ENCODE peak calls at places on chromosome 22, in five cellular contexts. G, J, M, L and Y are unnamed samples. For H3K4me1, the result is how much of the 10 kb centered on the place peaks cover.

GRCh38 chr22:41512421-41513194 is 31.7 kb downstream of the POLR3H start:
- DNase-seq in G (peak), J (no peak), M (no peak), L (no peak), Y (peak)

GRCh38 chr22:24994070-24994763 is 41.7 kb downstream of the KIAA1671 start:
- DNase-seq in G (no peak), J (no peak), M (no peak), L (no peak), Y (no peak)

GRCh38 chr22:44542561-44543222 is 44.7 kb upstream of the RTL6 start:
- DNase-seq in G (no peak), J (no peak), M (no peak), L (no peak), Y (peak)

GRCh38 chr22:44702479-44703219 is 645 bp downstream of the PRR5 start:
- DNase-seq in G (peak), J (no peak), M (no peak), L (no peak), Y (peak)

GRCh38 chr22:17411213-17411612 is 42.0 kb downstream of the CECR2 start:
- DNase-seq in G (peak), J (no peak), M (no peak), L (no peak), Y (no peak)

GRCh38 chr22:40220316-40221054 is 42.8 kb downstream of the TNRC6B start:
- DNase-seq in G (peak), J (no peak), M (no peak), L (no peak), Y (no peak)

GRCh38 chr22:37202001-37202555 is 10.2 kb downstream of the SSTR3 start:
- DNase-seq in G (no peak), J (no peak), M (no peak), L (no peak), Y (no peak)

GRCh38 chr22:45036154-45036553 is 26.3 kb upstream of the PHF21B start:
- DNase-seq in G (peak), J (no peak), M (no peak), L (no peak), Y (peak)

GRCh38 chr22:19720150-19720827 is 3.0 kb upstream of the GP1BB start:
- DNase-seq in G (no peak), J (peak), M (no peak), L (no peak), Y (no peak)

GRCh38 chr22:19115628-19116027 is 6.6 kb downstream of the DGCR2 start:
- DNase-seq in G (no peak), J (no peak), M (no peak), L (no peak), Y (no peak)

GRCh38 chr22:50014053-50014501 is 1.5 kb upstream of the IL17REL start:
- DNase-seq in G (no peak), J (no peak), M (no peak), L (no peak), Y (no peak)

GRCh38 chr22:35842954-35843353 is 125.3 kb downstream of the APOL5 start:
- DNase-seq in G (peak), J (no peak), M (no peak), L (no peak), Y (peak)

GRCh38 chr22:37080838-37081237 is 28.7 kb downstream of the TMPRSS6 start:
- DNase-seq in G (no peak), J (no peak), M (no peak), L (no peak), Y (no peak)

GRCh38 chr22:26416670-26417270 is 12.3 kb upstream of the ASPHD2 start:
- DNase-seq in G (peak), J (no peak), M (no peak), L (no peak), Y (peak)

GRCh38 chr22:49747705-49748104 is 80.0 kb downstream of the BRD1 start:
- DNase-seq in G (no peak), J (no peak), M (no peak), L (no peak), Y (no peak)

GRCh38 chr22:17260291-17260690 is 41.1 kb upstream of the ADA2 start:
- DNase-seq in G (no peak), J (no peak), M (no peak), L (no peak), Y (no peak)

GRCh38 chr22:19756288-19757128 is 4.1 kb upstream of the TBX1 start:
- DNase-seq in G (no peak), J (peak), M (no peak), L (peak), Y (no peak)

GRCh38 chr22:20238567-20239062 is 29.5 kb downstream of the RTN4R start:
- DNase-seq in G (no peak), J (peak), M (no peak), L (peak), Y (peak)

GRCh38 chr22:30605449-30606110 is 1.4 kb upstream of the TCN2 start:
- DNase-seq in G (peak), J (peak), M (no peak), L (peak), Y (peak)

GRCh38 chr22:44617828-44618227 is 84.2 kb upstream of the PRR5 start:
- DNase-seq in G (no peak), J (no peak), M (no peak), L (no peak), Y (no peak)

GRCh38 chr22:44547371-44547770 is 49.3 kb upstream of the RTL6 start:
- DNase-seq in G (no peak), J (no peak), M (no peak), L (no peak), Y (no peak)

GRCh38 chr22:50236731-50237409 is 8.0 kb downstream of the TUBGCP6 start:
- DNase-seq in G (no peak), J (no peak), M (no peak), L (no peak), Y (no peak)

GRCh38 chr22:17369553-17370035 is 334 bp downstream of the CECR2 start:
- DNase-seq in G (peak), J (no peak), M (no peak), L (no peak), Y (peak)

GRCh38 chr22:25091449-25091848 is 108.2 kb upstream of the CRYBB3 start:
- DNase-seq in G (no peak), J (no peak), M (no peak), L (no peak), Y (no peak)

GRCh38 chr22:20453222-20453621 is 15.6 kb upstream of the SCARF2 start:
- DNase-seq in G (no peak), J (no peak), M (no peak), L (no peak), Y (no peak)

GRCh38 chr22:37088108-37088605 is 21.4 kb downstream of the TMPRSS6 start:
- DNase-seq in G (no peak), J (no peak), M (no peak), L (no peak), Y (no peak)

GRCh38 chr22:49321477-49322055 is 506.1 kb downstream of the BRD1 start:
- DNase-seq in G (no peak), J (no peak), M (no peak), L (no peak), Y (no peak)

GRCh38 chr22:26547426-26547825 is 35.2 kb upstream of the TFIP11 start:
- DNase-seq in G (no peak), J (no peak), M (no peak), L (no peak), Y (no peak)

GRCh38 chr22:48263431-48263765 is 1500.9 kb downstream of the TBC1D22A start:
- DNase-seq in G (no peak), J (no peak), M (no peak), L (no peak), Y (no peak)

GRCh38 chr22:37731804-37732471 is 35.1 kb downstream of the TRIOBP start:
- DNase-seq in G (no peak), J (no peak), M (no peak), L (no peak), Y (no peak)

GRCh38 chr22:45007247-45007945 is 2.4 kb downstream of the PHF21B start:
- DNase-seq in G (peak), J (peak), M (no peak), L (no peak), Y (no peak)

GRCh38 chr22:37298748-37299495 is 16.6 kb downstream of the CYTH4 start:
- DNase-seq in G (no peak), J (no peak), M (no peak), L (no peak), Y (no peak)

GRCh38 chr22:33984741-33985287 is 64.5 kb upstream of the LARGE1 start:
- DNase-seq in G (no peak), J (no peak), M (no peak), L (no peak), Y (no peak)

GRCh38 chr22:25514436-25514835 is 50.0 kb upstream of the GRK3 start:
- DNase-seq in G (no peak), J (no peak), M (no peak), L (no peak), Y (no peak)

GRCh38 chr22:40203568-40203967 is 25.8 kb downstream of the TNRC6B start:
- DNase-seq in G (no peak), J (no peak), M (no peak), L (no peak), Y (peak)

GRCh38 chr22:31646186-31647019 is 15.6 kb downstream of the PISD start:
- DNase-seq in G (peak), J (no peak), M (no peak), L (no peak), Y (no peak)

GRCh38 chr22:19709063-19709769 is 5.1 kb upstream of the SEPTIN5 start:
- DNase-seq in G (no peak), J (peak), M (no peak), L (no peak), Y (no peak)

DNA sequence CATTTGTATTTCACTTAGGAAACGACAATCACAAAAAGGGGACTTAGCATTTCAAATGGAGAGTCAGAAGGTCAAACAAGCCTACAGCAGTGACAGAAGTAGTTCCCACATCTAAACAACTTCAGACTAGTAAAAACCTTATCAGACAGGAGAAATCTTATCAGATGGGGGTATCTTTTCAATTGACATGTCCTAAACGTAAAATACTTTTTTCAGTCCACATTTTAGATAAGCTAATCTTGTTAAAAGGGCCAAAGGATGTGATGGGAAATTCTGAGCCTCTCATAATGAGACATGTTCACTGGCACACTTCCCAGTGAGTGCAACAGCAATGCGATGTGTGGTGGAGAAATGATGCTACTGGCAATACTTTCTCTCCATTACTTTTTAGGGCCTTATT is 2.4 kb downstream of the MAPK1 start:
- DNase-seq in G (peak), J (no peak), M (no peak), L (no peak), Y (no peak)
- H3K4me1 ChIP-seq in G (under half), J (half or more), M (under half), L (half or more), Y (under half)

DNA sequence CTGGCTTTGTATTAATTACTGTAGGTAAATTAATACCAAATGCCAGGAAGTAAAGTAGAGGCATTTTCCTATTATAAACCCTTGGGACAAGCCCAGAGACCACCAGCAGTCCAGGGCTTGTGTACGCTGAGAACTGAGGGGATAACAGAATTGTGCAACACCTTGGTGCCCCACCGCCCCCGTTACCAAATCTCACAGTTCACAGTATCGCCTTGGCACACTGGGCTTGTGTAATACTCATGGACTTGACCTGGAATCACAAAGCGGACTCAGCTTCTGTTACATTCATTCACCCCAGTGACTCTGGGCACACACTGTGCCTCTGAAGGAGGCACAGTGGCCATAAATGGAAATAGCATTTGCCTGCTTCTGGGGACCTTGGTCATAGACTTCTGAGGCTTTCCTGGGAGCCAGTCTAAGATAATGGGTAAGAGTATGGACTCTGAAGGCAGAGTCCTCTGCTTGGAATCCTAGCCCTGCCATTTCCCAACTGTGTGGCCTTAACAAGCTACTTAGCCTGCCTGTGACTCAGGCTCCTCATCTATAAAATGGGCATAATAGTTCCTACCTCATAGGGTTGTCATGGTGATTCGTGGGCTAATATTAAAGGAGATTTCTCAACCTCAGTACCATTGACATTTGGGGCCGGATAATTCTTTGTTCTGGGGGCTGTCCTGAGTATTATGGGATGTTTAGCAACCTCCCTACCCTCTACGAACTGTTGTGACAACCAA is 53.7 kb downstream of the TIMP3 start:
- DNase-seq in G (no peak), J (no peak), M (no peak), L (no peak), Y (no peak)
- H3K4me1 ChIP-seq in G (under half), J (half or more), M (under half), L (under half), Y (under half)

GRCh38 chr22:38968801-38969200 is 11.4 kb downstream of the APOBEC3A start:
- DNase-seq in G (no peak), J (no peak), M (no peak), L (no peak), Y (no peak)
- H3K4me1 ChIP-seq in G (under half), J (under half), M (under half), L (under half), Y (under half)

GRCh38 chr22:46106279-46107022 is 43.9 kb upstream of the PPARA start:
- DNase-seq in G (no peak), J (no peak), M (no peak), L (no peak), Y (no peak)

GRCh38 chr22:46104170-46104880 is 46.0 kb upstream of the PPARA start:
- DNase-seq in G (no peak), J (no peak), M (no peak), L (no peak), Y (no peak)

GRCh38 chr22:46104881-46105493 is 45.3 kb upstream of the PPARA start:
- DNase-seq in G (no peak), J (no peak), M (no peak), L (no peak), Y (no peak)

GRCh38 chr22:46107089-46107664 is 43.1 kb upstream of the PPARA start:
- DNase-seq in G (no peak), J (peak), M (no peak), L (no peak), Y (no peak)

DNA sequence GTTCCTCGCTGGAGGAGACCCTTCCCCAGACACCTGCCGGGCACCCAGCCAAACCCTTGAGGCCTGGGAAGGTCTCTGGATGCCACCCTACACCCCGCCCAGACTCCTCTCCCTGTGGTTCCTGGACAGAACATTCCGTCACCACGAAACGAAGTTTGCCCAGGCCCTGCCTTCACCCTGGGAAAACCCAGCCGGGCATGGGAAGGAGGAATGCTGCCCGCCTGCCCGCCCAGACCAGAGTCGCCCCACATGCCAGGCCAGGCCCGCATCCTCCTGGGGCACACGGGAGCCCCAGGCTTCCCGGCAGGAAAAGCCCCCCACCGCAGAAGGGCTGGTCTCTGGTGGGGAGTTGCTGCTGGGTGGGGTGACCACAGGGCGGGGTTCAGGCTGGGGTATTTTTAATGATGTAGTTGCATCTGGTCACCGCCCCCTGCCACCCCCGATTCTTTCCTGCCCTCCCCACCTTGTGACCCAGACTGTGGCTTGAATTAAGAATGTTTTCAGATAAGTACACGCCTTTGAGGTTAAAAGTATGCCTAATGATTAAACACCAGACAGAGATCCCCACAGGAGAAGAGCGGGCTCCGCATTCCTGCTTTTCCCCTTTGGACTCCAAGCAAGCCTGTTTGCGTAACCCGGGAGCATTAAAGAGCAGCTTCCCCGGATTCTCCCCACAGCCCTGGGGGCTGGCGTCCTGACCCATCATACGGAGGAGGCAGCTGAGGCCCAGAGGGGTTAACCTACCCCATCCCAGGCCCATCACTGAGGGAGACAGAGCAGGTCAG is 44.6 kb upstream of the PPARA start:
- DNase-seq in G (peak), J (no peak), M (no peak), L (no peak), Y (no peak)
- H3K4me1 ChIP-seq in G (under half), J (half or more), M (half or more), L (under half), Y (under half)

GRCh38 chr22:39091136-39092081 is 5.6 kb upstream of the APOBEC3H start:
- DNase-seq in G (no peak), J (no peak), M (no peak), L (no peak), Y (no peak)

GRCh38 chr22:39088688-39089032 is 8.4 kb upstream of the APOBEC3H start:
- DNase-seq in G (no peak), J (no peak), M (no peak), L (no peak), Y (no peak)

GRCh38 chr22:39090426-39091064 is 6.5 kb upstream of the APOBEC3H start:
- DNase-seq in G (no peak), J (no peak), M (peak), L (peak), Y (no peak)

GRCh38 chr22:39087881-39088687 is 9.0 kb upstream of the APOBEC3H start:
- DNase-seq in G (peak), J (no peak), M (no peak), L (no peak), Y (no peak)

GRCh38 chr22:39089928-39090327 is 7.1 kb upstream of the APOBEC3H start:
- DNase-seq in G (no peak), J (no peak), M (no peak), L (no peak), Y (no peak)
- H3K4me1 ChIP-seq in G (under half), J (under half), M (under half), L (half or more), Y (under half)

GRCh38 chr22:27982106-27982505 is 63.0 kb upstream of the PITPNB start:
- DNase-seq in G (no peak), J (no peak), M (no peak), L (no peak), Y (no peak)
- H3K4me1 ChIP-seq in G (under half), J (under half), M (under half), L (under half), Y (under half)

DNA sequence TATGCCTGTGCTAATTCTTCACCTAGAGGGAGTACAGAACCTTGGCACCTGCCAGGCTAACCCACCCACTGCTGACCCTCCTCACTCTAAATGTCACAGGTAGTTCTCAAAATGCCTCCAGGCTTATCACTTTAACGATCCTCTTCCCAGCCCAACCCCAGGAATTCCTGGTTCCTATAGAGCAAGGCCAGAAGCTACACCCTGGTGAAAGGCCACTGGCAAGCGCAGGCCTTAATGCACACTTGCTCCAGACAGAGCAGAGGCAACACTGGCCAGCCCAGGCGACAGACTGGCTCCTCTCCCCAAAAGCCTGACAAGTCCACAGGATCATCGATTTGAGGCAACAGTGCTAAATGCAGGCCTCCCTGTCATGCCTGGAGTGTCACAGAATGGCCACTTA is 38.8 kb downstream of the PACSIN2 start:
- DNase-seq in G (no peak), J (no peak), M (no peak), L (no peak), Y (no peak)
- H3K4me1 ChIP-seq in G (under half), J (under half), M (under half), L (under half), Y (under half)